ENCODE peak calls at places on chromosomes 2 and 18, in nine cellular contexts. F is endothelial cell, J is RWPE2, H is IMR-90, I is A549, M is bronchial epithelial cell, D is Caco-2, X is upper lobe of right lung, B is cardiac fibroblast. Z is an unnamed sample.

GRCh38 chr2:191571163-191571769 is 106.7 kb upstream of the NABP1 start:
- DNase-seq in F (no peak), J (no peak), H (peak; percentile 75), I (peak; percentile 40), M (peak; percentile 66), D (no peak), X (no peak), B (peak; percentile 84), Z (peak; percentile 49)

GRCh38 chr2:214577769-214578168 is 166.9 kb downstream of the VWC2L start:
- DNase-seq in F (no peak), J (no peak), H (no peak), I (no peak), M (peak; percentile 66), D (no peak), X (no peak), B (no peak), Z (no peak)

GRCh38 chr2:235955664-235956063 is 212.5 kb downstream of the GBX2 start:
- DNase-seq in F (no peak), J (no peak), H (no peak), I (no peak), M (no peak), D (no peak), X (no peak), B (no peak), Z (no peak)

GRCh38 chr2:226644342-226644957 is 155.2 kb downstream of the IRS1 start:
- DNase-seq in F (no peak), J (no peak), H (peak; percentile 87), I (no peak), M (peak; percentile 48), D (no peak), X (no peak), B (peak; percentile 80), Z (no peak)

GRCh38 chr2:105989070-105989469 is 205.0 kb downstream of the UXS1 start:
- DNase-seq in F (no peak), J (no peak), H (no peak), I (no peak), M (no peak), D (no peak), X (no peak), B (no peak), Z (no peak)

GRCh38 chr18:48607049-48607984 is 68.5 kb downstream of the CTIF start:
- DNase-seq in F (no peak), J (no peak), H (peak; percentile 90), I (no peak), M (no peak), D (no peak), X (no peak), B (peak; percentile 89), Z (peak; percentile 53)

GRCh38 chr2:130332271-130333073 is 10.2 kb upstream of the IMP4 start:
- DNase-seq in F (peak; percentile 86), J (peak; percentile 71), H (peak; percentile 81), I (peak; percentile 52), M (peak; percentile 85), D (peak; percentile 73), X (peak; percentile 86), B (peak; percentile 87), Z (peak; percentile 49)

GRCh38 chr2:196801578-196801977 is 2.1 kb upstream of the GTF3C3 start:
- DNase-seq in F (no peak), J (no peak), H (peak; percentile 38), I (no peak), M (peak; percentile 75), D (no peak), X (no peak), B (no peak), Z (no peak)

GRCh38 chr2:6421888-6422287 is 443.8 kb downstream of the CMPK2 start:
- DNase-seq in F (no peak), J (no peak), H (no peak), I (no peak), M (no peak), D (no peak), X (no peak), B (no peak), Z (no peak)

DNA sequence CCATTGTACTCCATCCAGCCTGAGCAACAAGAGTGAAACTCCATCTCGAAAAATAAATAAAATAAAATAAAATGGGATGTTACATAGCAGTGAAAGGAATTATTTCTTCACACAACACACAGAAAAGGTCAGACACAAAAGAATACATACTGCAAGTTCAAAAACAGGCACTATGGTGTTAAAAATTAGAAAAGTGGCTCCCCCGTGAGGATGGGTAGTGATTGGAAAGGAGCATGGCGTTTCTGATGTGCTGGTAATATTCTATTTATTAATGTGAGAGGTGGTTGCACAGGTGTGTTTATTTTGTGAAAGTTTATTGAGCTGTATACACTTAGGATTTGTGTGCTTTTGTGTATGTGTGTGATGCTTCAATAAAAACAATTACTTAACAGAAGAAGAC is 22.9 kb upstream of the RAB10 start:
- DNase-seq in F (no peak), J (no peak), H (no peak), I (no peak), M (no peak), D (no peak), X (no peak), B (no peak), Z (no peak)
- TF ChIP-seq CTCF in F (no peak), J (no peak), H (no peak), I (peak; percentile 38), M (no peak), D (no peak), X (no peak), B (no peak), Z (no peak)

GRCh38 chr2:159285929-159286708 is at the start of gene WDSUB1:
- DNase-seq in F (peak; percentile 55), J (no peak), H (peak; percentile 71), I (no peak), M (peak; percentile 25), D (peak; percentile 86), X (peak; percentile 91), B (peak; percentile 59), Z (no peak)

GRCh38 chr2:159292157-159292556 is 5.7 kb upstream of the WDSUB1 start:
- DNase-seq in F (no peak), J (no peak), H (no peak), I (no peak), M (no peak), D (no peak), X (no peak), B (no peak), Z (no peak)

GRCh38 chr2:159286709-159287441 is 372 bp upstream of the WDSUB1 start:
- DNase-seq in F (peak; percentile 99), J (peak; percentile 97), H (peak; percentile 89), I (peak; percentile 81), M (peak; percentile 85), D (peak; percentile 99), X (peak; percentile 100), B (peak; percentile 96), Z (peak; percentile 85)

GRCh38 chr2:159287733-159288132 is 1.2 kb upstream of the WDSUB1 start:
- DNase-seq in F (no peak), J (no peak), H (no peak), I (no peak), M (no peak), D (no peak), X (no peak), B (no peak), Z (no peak)

GRCh38 chr2:159290289-159290907 is 3.9 kb upstream of the WDSUB1 start:
- DNase-seq in F (no peak), J (no peak), H (peak; percentile 94), I (peak; percentile 38), M (peak; percentile 92), D (no peak), X (no peak), B (peak; percentile 22), Z (peak; percentile 83)
- TF ChIP-seq CTCF in F (no peak), J (peak; percentile 35), H (peak; percentile 23), I (peak; percentile 27), M (peak; percentile 17), D (no peak), X (no peak), B (no peak), Z (peak; percentile 22)

GRCh38 chr2:169676357-169676756 is 17.8 kb downstream of the CFAP210 start:
- DNase-seq in F (no peak), J (no peak), H (no peak), I (no peak), M (no peak), D (no peak), X (no peak), B (no peak), Z (no peak)
- TF ChIP-seq CTCF in F (peak; percentile 30), J (peak; percentile 32), H (no peak), I (no peak), M (no peak), D (peak; percentile 55), X (peak; percentile 12), B (no peak), Z (no peak)

GRCh38 chr2:89823556-89823955 is 1132.1 kb downstream of the RPIA start:
- DNase-seq in F (no peak), J (no peak), H (no peak), I (no peak), M (no peak), D (no peak), X (no peak), B (no peak), Z (no peak)

GRCh38 chr2:89821455-89821945 is 1130.0 kb downstream of the RPIA start:
- DNase-seq in F (no peak), J (no peak), H (no peak), I (no peak), M (no peak), D (no peak), X (no peak), B (no peak), Z (no peak)

GRCh38 chr2:89829828-89830227 is 1138.4 kb downstream of the RPIA start:
- DNase-seq in F (no peak), J (no peak), H (peak; percentile 42), I (no peak), M (peak; percentile 40), D (no peak), X (no peak), B (no peak), Z (no peak)

GRCh38 chr2:89820248-89820647 is 1128.8 kb downstream of the RPIA start:
- DNase-seq in F (no peak), J (no peak), H (no peak), I (no peak), M (no peak), D (no peak), X (no peak), B (no peak), Z (no peak)

DNA sequence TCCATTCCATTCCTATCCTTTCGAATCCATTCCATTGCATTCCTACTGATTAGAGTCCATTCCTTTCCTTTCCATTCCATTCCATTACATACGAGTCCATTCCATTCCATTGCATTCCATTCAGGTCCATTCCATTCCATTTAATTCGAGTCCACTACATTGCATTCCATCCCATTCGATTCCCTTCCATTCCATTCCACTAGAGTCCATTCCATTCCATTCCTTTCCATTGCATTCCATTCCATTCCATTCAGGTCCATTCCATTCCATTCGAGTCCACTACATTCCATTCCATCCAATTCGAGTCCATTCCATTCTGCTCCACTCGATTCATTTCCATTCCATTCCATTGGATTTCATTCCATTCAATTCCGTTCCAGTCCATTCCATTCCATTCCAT is 1133.6 kb downstream of the RPIA start:
- DNase-seq in F (no peak), J (no peak), H (no peak), I (no peak), M (no peak), D (no peak), X (no peak), B (no peak), Z (no peak)
- TF ChIP-seq CTCF in F (no peak), J (no peak), H (no peak), I (no peak), M (no peak), D (no peak), X (no peak), B (no peak), Z (no peak)